ENCODE peak calls at places on chromosomes 12 and 14, in four cellular contexts. One of them, this sample, is unnamed.

GRCh38 chr14:20472566-20473206 is 3.5 kb downstream of the PNP start:
- DNase-seq in testis: no peak
- DNase-seq in colonic mucosa: no peak
- DNase-seq in cardiac muscle cell: no peak
- DNase-seq in this sample: no peak

GRCh38 chr12:70638639-70639349 is 1.6 kb upstream of the PTPRB start:
- DNase-seq in testis: no peak
- DNase-seq in cardiac muscle cell: no peak
- DNase-seq in colonic mucosa: no peak
- DNase-seq in this sample: no peak

GRCh38 chr12:105713901-105714300 is 383.4 kb downstream of the C12orf75 start:
- DNase-seq in testis: no peak
- DNase-seq in cardiac muscle cell: no peak
- DNase-seq in colonic mucosa: no peak
- DNase-seq in this sample: no peak

GRCh38 chr14:99910337-99911268 is 117.4 kb downstream of the EML1 start:
- DNase-seq in testis: no peak
- DNase-seq in colonic mucosa: no peak
- DNase-seq in cardiac muscle cell: peak; percentile 58
- DNase-seq in this sample: no peak

GRCh38 chr12:9113987-9114309 is 1.8 kb downstream of the A2M start:
- DNase-seq in cardiac muscle cell: no peak
- DNase-seq in colonic mucosa: no peak
- DNase-seq in testis: no peak
- DNase-seq in this sample: no peak

GRCh38 chr12:92139634-92140555 is 5.8 kb downstream of the BTG1 start:
- DNase-seq in colonic mucosa: no peak
- DNase-seq in testis: no peak
- DNase-seq in cardiac muscle cell: no peak
- DNase-seq in this sample: no peak

GRCh38 chr12:76422154-76422877 is 74.1 kb upstream of the BBS10 start:
- DNase-seq in cardiac muscle cell: peak; percentile 4
- DNase-seq in testis: no peak
- DNase-seq in colonic mucosa: no peak
- DNase-seq in this sample: no peak

GRCh38 chr14:65791551-65791981 is 379.0 kb downstream of the FUT8 start:
- DNase-seq in cardiac muscle cell: peak; percentile 71
- DNase-seq in testis: no peak
- DNase-seq in colonic mucosa: no peak
- DNase-seq in this sample: no peak

GRCh38 chr14:61956517-61956916 is 194.3 kb downstream of the SNAPC1 start:
- DNase-seq in colonic mucosa: no peak
- DNase-seq in cardiac muscle cell: no peak
- DNase-seq in testis: no peak
- DNase-seq in this sample: no peak

GRCh38 chr12:6735448-6736191 is 11.8 kb downstream of the COPS7A start:
- DNase-seq in cardiac muscle cell: peak; percentile 72
- DNase-seq in colonic mucosa: peak; percentile 70
- DNase-seq in testis: peak; percentile 82
- DNase-seq in this sample: peak; percentile 58

GRCh38 chr12:79618848-79619404 is 71.8 kb downstream of the PAWR start:
- DNase-seq in testis: no peak
- DNase-seq in cardiac muscle cell: peak; percentile 43
- DNase-seq in colonic mucosa: no peak
- DNase-seq in this sample: no peak

GRCh38 chr14:94921870-94922585 is 152.1 kb upstream of the GSC start:
- DNase-seq in cardiac muscle cell: peak; percentile 57
- DNase-seq in testis: no peak
- DNase-seq in colonic mucosa: no peak
- DNase-seq in this sample: no peak

GRCh38 chr12:93191461-93191860 is 186.3 kb upstream of the NUDT4 start:
- DNase-seq in testis: no peak
- DNase-seq in cardiac muscle cell: no peak
- DNase-seq in colonic mucosa: no peak
- DNase-seq in this sample: no peak

GRCh38 chr14:34872822-34873590 is 2.2 kb downstream of the BAZ1A start:
- DNase-seq in testis: peak; percentile 89
- DNase-seq in colonic mucosa: peak; percentile 27
- DNase-seq in cardiac muscle cell: peak; percentile 59
- DNase-seq in this sample: no peak

GRCh38 chr14:73241481-73242165 is 4.3 kb downstream of the PAPLN start:
- DNase-seq in cardiac muscle cell: no peak
- DNase-seq in testis: no peak
- DNase-seq in colonic mucosa: no peak
- DNase-seq in this sample: no peak

GRCh38 chr12:62802321-62802720 is 132.6 kb downstream of the PPM1H start:
- DNase-seq in testis: no peak
- DNase-seq in cardiac muscle cell: no peak
- DNase-seq in colonic mucosa: no peak
- DNase-seq in this sample: no peak

GRCh38 chr12:28027328-28027727 is 54.8 kb upstream of the PTHLH start:
- DNase-seq in testis: no peak
- DNase-seq in cardiac muscle cell: peak; percentile 39
- DNase-seq in colonic mucosa: no peak
- DNase-seq in this sample: no peak

GRCh38 chr14:34875031-34875922 is at the start of gene BAZ1A:
- DNase-seq in colonic mucosa: peak; percentile 81
- DNase-seq in testis: peak; percentile 80
- DNase-seq in cardiac muscle cell: peak; percentile 91
- DNase-seq in this sample: peak; percentile 83

GRCh38 chr12:15709524-15709923 is 79.7 kb downstream of the EPS8 start:
- DNase-seq in colonic mucosa: no peak
- DNase-seq in cardiac muscle cell: no peak
- DNase-seq in testis: no peak
- DNase-seq in this sample: no peak

GRCh38 chr14:89445252-89445973 is 28.4 kb upstream of the FOXN3 start:
- DNase-seq in testis: no peak
- DNase-seq in cardiac muscle cell: no peak
- DNase-seq in colonic mucosa: no peak
- DNase-seq in this sample: no peak

GRCh38 chr12:82120901-82121300 is 237.3 kb downstream of the CCDC59 start:
- DNase-seq in cardiac muscle cell: no peak
- DNase-seq in testis: no peak
- DNase-seq in colonic mucosa: no peak
- DNase-seq in this sample: no peak

GRCh38 chr12:69655616-69656336 is 43.3 kb downstream of the BEST3 start:
- DNase-seq in testis: no peak
- DNase-seq in cardiac muscle cell: peak; percentile 92
- DNase-seq in colonic mucosa: no peak
- DNase-seq in this sample: no peak

GRCh38 chr12:80189241-80189640 is 89.9 kb downstream of the OTOGL start:
- DNase-seq in cardiac muscle cell: peak; percentile 35
- DNase-seq in testis: no peak
- DNase-seq in colonic mucosa: no peak
- DNase-seq in this sample: no peak

GRCh38 chr14:96940009-96940408 is 142.8 kb downstream of the VRK1 start:
- DNase-seq in cardiac muscle cell: no peak
- DNase-seq in colonic mucosa: no peak
- DNase-seq in testis: no peak
- DNase-seq in this sample: peak; percentile 60

GRCh38 chr12:116188581-116188980 is 88.9 kb downstream of the MED13L start:
- DNase-seq in testis: no peak
- DNase-seq in colonic mucosa: no peak
- DNase-seq in cardiac muscle cell: no peak
- DNase-seq in this sample: no peak

GRCh38 chr12:66132408-66132807 is 1.9 kb upstream of the LLPH start:
- DNase-seq in testis: no peak
- DNase-seq in cardiac muscle cell: peak; percentile 65
- DNase-seq in colonic mucosa: no peak
- DNase-seq in this sample: no peak

GRCh38 chr12:62164036-62164435 is 96.2 kb upstream of the USP15 start:
- DNase-seq in colonic mucosa: no peak
- DNase-seq in testis: no peak
- DNase-seq in cardiac muscle cell: no peak
- DNase-seq in this sample: no peak

GRCh38 chr12:1593232-1594044 is 943 bp downstream of the FBXL14 start:
- DNase-seq in colonic mucosa: peak; percentile 68
- DNase-seq in cardiac muscle cell: no peak
- DNase-seq in testis: peak; percentile 59
- DNase-seq in this sample: peak; percentile 74

GRCh38 chr12:88428350-88428749 is 151.9 kb downstream of the KITLG start:
- DNase-seq in colonic mucosa: no peak
- DNase-seq in cardiac muscle cell: no peak
- DNase-seq in testis: no peak
- DNase-seq in this sample: no peak

GRCh38 chr14:83473416-83473815 is 1939.8 kb upstream of the SEL1L start:
- DNase-seq in cardiac muscle cell: peak; percentile 3
- DNase-seq in colonic mucosa: no peak
- DNase-seq in testis: no peak
- DNase-seq in this sample: no peak

GRCh38 chr14:105069887-105070759 is 4.9 kb upstream of the GPR132 start:
- DNase-seq in colonic mucosa: no peak
- DNase-seq in testis: no peak
- DNase-seq in cardiac muscle cell: peak; percentile 53
- DNase-seq in this sample: peak; percentile 73

GRCh38 chr14:85250369-85250768 is 279.6 kb upstream of the FLRT2 start:
- DNase-seq in testis: no peak
- DNase-seq in colonic mucosa: no peak
- DNase-seq in cardiac muscle cell: peak; percentile 15
- DNase-seq in this sample: no peak

GRCh38 chr12:121582583-121583333 is 1.9 kb upstream of the KDM2B start:
- DNase-seq in cardiac muscle cell: peak; percentile 48
- DNase-seq in testis: no peak
- DNase-seq in colonic mucosa: no peak
- DNase-seq in this sample: no peak

GRCh38 chr14:64114166-64114565 is 180.0 kb downstream of the ESR2 start:
- DNase-seq in testis: no peak
- DNase-seq in colonic mucosa: peak; percentile 47
- DNase-seq in cardiac muscle cell: peak; percentile 48
- DNase-seq in this sample: no peak

GRCh38 chr12:105912911-105913514 is 225.7 kb downstream of the NUAK1 start:
- DNase-seq in testis: no peak
- DNase-seq in cardiac muscle cell: no peak
- DNase-seq in colonic mucosa: no peak
- DNase-seq in this sample: no peak

GRCh38 chr14:77023001-77023996 is 5.2 kb downstream of the IRF2BPL start:
- DNase-seq in cardiac muscle cell: peak; percentile 70
- DNase-seq in testis: peak; percentile 53
- DNase-seq in colonic mucosa: peak; percentile 83
- DNase-seq in this sample: peak; percentile 62

GRCh38 chr12:95169368-95169767 is 47.9 kb downstream of the FGD6 start:
- DNase-seq in colonic mucosa: peak; percentile 65
- DNase-seq in testis: no peak
- DNase-seq in cardiac muscle cell: peak; percentile 75
- DNase-seq in this sample: no peak

GRCh38 chr12:121990692-121991603 is 30.7 kb upstream of the BCL7A start:
- DNase-seq in testis: no peak
- DNase-seq in cardiac muscle cell: no peak
- DNase-seq in colonic mucosa: no peak
- DNase-seq in this sample: no peak

GRCh38 chr12:9866786-9867379 is 2.3 kb downstream of the CLEC2B start:
- DNase-seq in cardiac muscle cell: no peak
- DNase-seq in colonic mucosa: no peak
- DNase-seq in testis: no peak
- DNase-seq in this sample: no peak

GRCh38 chr12:123571343-123571813 is 13.0 kb upstream of the TMED2 start:
- DNase-seq in colonic mucosa: peak; percentile 25
- DNase-seq in cardiac muscle cell: peak; percentile 92
- DNase-seq in testis: peak; percentile 32
- DNase-seq in this sample: peak; percentile 77

GRCh38 chr14:37663498-37663897 is 68.1 kb downstream of the TTC6 start:
- DNase-seq in colonic mucosa: no peak
- DNase-seq in cardiac muscle cell: no peak
- DNase-seq in testis: no peak
- DNase-seq in this sample: no peak
- H3K27ac ChIP-seq in colonic mucosa: no peak overlapping the region
- H3K27ac ChIP-seq in cardiac muscle cell: no peak overlapping the region
- H3K27ac ChIP-seq in testis: no peak overlapping the region
- H3K27ac ChIP-seq in this sample: no peak overlapping the region

GRCh38 chr14:51681411-51681810 is 29.7 kb downstream of the FRMD6 start:
- DNase-seq in colonic mucosa: no peak
- DNase-seq in testis: no peak
- DNase-seq in cardiac muscle cell: no peak
- DNase-seq in this sample: no peak
- H3K4me1 ChIP-seq in colonic mucosa: no peaks in the 10 kb centered on the region
- H3K4me1 ChIP-seq in testis: peaks cover 14% of the 10 kb centered on the region
- H3K4me1 ChIP-seq in cardiac muscle cell: peaks cover 9% of the 10 kb centered on the region
- H3K4me1 ChIP-seq in this sample: peaks cover 4% of the 10 kb centered on the region

DNA sequence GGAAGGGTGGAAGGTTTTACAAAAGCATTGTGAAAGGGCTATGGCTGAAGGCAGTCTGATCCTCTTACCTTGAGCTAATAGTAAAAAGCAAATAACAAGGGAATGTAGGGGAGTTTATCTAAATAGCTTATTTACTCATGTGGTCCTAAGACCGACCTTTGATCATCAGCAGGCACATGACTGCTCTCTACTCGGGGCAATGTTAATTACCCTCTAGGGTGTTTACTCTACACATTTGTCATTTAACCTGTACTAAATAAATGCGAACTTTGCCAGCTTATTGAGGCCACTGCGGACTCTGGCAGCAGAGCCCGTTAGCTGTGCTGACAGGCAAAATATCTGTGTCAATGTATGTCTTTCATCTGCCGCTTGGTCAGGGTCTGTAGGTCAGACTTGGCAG is 768.3 kb upstream of the ATXN7L3B start:
- DNase-seq in cardiac muscle cell: no peak
- DNase-seq in testis: no peak
- DNase-seq in colonic mucosa: no peak
- DNase-seq in this sample: peak; percentile 21
- H3K9me3 ChIP-seq in cardiac muscle cell: no peaks in the 10 kb centered on the region
- H3K9me3 ChIP-seq in testis: no peaks in the 10 kb centered on the region
- H3K9me3 ChIP-seq in colonic mucosa: no peaks in the 10 kb centered on the region
- H3K9me3 ChIP-seq in this sample: no peaks in the 10 kb centered on the region

GRCh38 chr14:103384450-103385152 is 614 bp upstream of the MARK3 start:
- DNase-seq in cardiac muscle cell: no peak
- DNase-seq in testis: no peak
- DNase-seq in colonic mucosa: peak; percentile 30
- DNase-seq in this sample: no peak

GRCh38 chr14:103385153-103385993 is at the start of gene MARK3:
- DNase-seq in testis: peak; percentile 99
- DNase-seq in cardiac muscle cell: peak; percentile 98
- DNase-seq in colonic mucosa: peak; percentile 97
- DNase-seq in this sample: peak; percentile 98

GRCh38 chr14:103388664-103389063 is 3.4 kb downstream of the MARK3 start:
- DNase-seq in cardiac muscle cell: no peak
- DNase-seq in colonic mucosa: no peak
- DNase-seq in testis: no peak
- DNase-seq in this sample: no peak

GRCh38 chr14:103385994-103386491 is 828 bp downstream of the MARK3 start:
- DNase-seq in testis: peak; percentile 42
- DNase-seq in colonic mucosa: peak; percentile 55
- DNase-seq in cardiac muscle cell: no peak
- DNase-seq in this sample: peak; percentile 32

GRCh38 chr14:103386632-103387329 is 1.6 kb downstream of the MARK3 start:
- DNase-seq in colonic mucosa: no peak
- DNase-seq in testis: peak; percentile 37
- DNase-seq in cardiac muscle cell: no peak
- DNase-seq in this sample: no peak
- H3K27ac ChIP-seq in colonic mucosa: peak overlapping the region; percentile 99
- H3K27ac ChIP-seq in testis: peak overlapping the region; percentile 100
- H3K27ac ChIP-seq in cardiac muscle cell: peak overlapping the region; percentile 94
- H3K27ac ChIP-seq in this sample: no peak overlapping the region